ENCODE peak calls at places on chromosomes 5 and 9, in seven cellular contexts. R, G, K, N, D, Z and M are unnamed samples.

GRCh38 chr9:131477367-131477766 is 25.4 kb upstream of the POMT1 start:
- DNase-seq in R (peak; percentile 57), G (no peak), K (no peak), N (no peak), D (no peak), Z (no peak), M (no peak)

GRCh38 chr5:79069488-79070001 is at the start of the genes BHMT2 and DMGDH:
- DNase-seq in R (peak; percentile 52), G (peak; percentile 47), K (no peak), N (no peak), D (peak; percentile 48), Z (peak; percentile 9), M (no peak)

GRCh38 chr5:2184024-2184362 is 301.3 kb upstream of the IRX4 start:
- DNase-seq in R (no peak), G (no peak), K (no peak), N (no peak), D (no peak), Z (no peak), M (no peak)

GRCh38 chr5:135106610-135107009 is 72.6 kb upstream of the PITX1 start:
- DNase-seq in R (no peak), G (peak; percentile 19), K (no peak), N (peak; percentile 78), D (no peak), Z (peak; percentile 64), M (no peak)

GRCh38 chr5:141260458-141261237 is 15.5 kb downstream of the PCDHB15 start:
- DNase-seq in R (no peak), G (peak; percentile 11), K (no peak), N (peak; percentile 23), D (no peak), Z (peak; percentile 2), M (no peak)

GRCh38 chr5:113212244-113212920 is 222.4 kb downstream of the TSSK1B start:
- DNase-seq in R (no peak), G (no peak), K (no peak), N (peak; percentile 68), D (peak; percentile 43), Z (peak; percentile 73), M (no peak)

GRCh38 chr5:1363581-1363980 is 18.7 kb upstream of the CLPTM1L start:
- DNase-seq in R (no peak), G (no peak), K (no peak), N (no peak), D (no peak), Z (no peak), M (no peak)

GRCh38 chr5:109682383-109682782 is 7.3 kb upstream of the MAN2A1 start:
- DNase-seq in R (no peak), G (no peak), K (no peak), N (no peak), D (no peak), Z (peak; percentile 19), M (no peak)

GRCh38 chr5:139543423-139543991 is 17.6 kb upstream of the UBE2D2 start:
- DNase-seq in R (peak; percentile 88), G (no peak), K (no peak), N (no peak), D (peak; percentile 78), Z (peak; percentile 5), M (no peak)

GRCh38 chr5:66969963-66970362 is 226.6 kb downstream of the CD180 start:
- DNase-seq in R (no peak), G (no peak), K (no peak), N (no peak), D (peak; percentile 20), Z (no peak), M (no peak)

GRCh38 chr9:120395374-120395773 is 184.6 kb downstream of the CDK5RAP2 start:
- DNase-seq in R (no peak), G (peak; percentile 78), K (no peak), N (no peak), D (no peak), Z (no peak), M (no peak)

DNA sequence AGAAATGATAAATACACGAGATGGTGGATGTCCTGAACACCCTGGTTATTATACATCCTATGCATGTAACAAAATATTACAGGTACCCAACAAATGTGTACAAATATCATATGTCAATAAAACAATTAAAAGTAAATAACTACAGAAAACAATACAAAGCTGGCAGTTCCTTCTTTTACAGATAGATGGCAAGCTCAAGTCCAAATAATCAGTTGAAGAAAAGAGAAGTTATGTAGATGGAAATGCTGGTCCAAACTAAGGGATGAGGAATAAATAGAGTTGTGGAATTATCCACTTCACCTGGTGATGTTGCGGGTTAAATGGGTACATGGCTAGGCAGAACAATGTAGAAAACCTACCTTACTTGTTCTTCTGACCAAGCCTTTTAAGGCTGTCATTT is 79.4 kb downstream of the PALM2AKAP2 start:
- DNase-seq in R (no peak), G (no peak), K (no peak), N (no peak), D (no peak), Z (no peak), M (no peak)
- TF ChIP-seq CTCF in R (no peak), G (peak; percentile 14), K (peak; percentile 42), N (no peak), D (peak; percentile 31), Z (peak; percentile 30), M (peak; percentile 28)

GRCh38 chr5:75584641-75585040 is 26.6 kb upstream of the ANKDD1B start:
- DNase-seq in R (no peak), G (no peak), K (no peak), N (peak; percentile 9), D (no peak), Z (no peak), M (no peak)
- TF ChIP-seq CTCF in R (no peak), G (no peak), K (peak; percentile 27), N (peak; percentile 24), D (no peak), Z (peak; percentile 28), M (no peak)

GRCh38 chr9:132990781-132991180 is 12.3 kb downstream of the GFI1B start:
- DNase-seq in R (no peak), G (no peak), K (no peak), N (no peak), D (no peak), Z (no peak), M (no peak)

GRCh38 chr9:132988244-132989013 is 9.9 kb downstream of the GFI1B start:
- DNase-seq in R (no peak), G (no peak), K (no peak), N (no peak), D (no peak), Z (no peak), M (no peak)

GRCh38 chr9:132989014-132989310 is 10.5 kb downstream of the GFI1B start:
- DNase-seq in R (no peak), G (no peak), K (no peak), N (no peak), D (no peak), Z (no peak), M (no peak)

GRCh38 chr9:132991351-132992300 is 13.1 kb downstream of the GFI1B start:
- DNase-seq in R (no peak), G (peak; percentile 95), K (no peak), N (no peak), D (no peak), Z (no peak), M (no peak)

GRCh38 chr9:132989414-132989996 is 11.0 kb downstream of the GFI1B start:
- DNase-seq in R (no peak), G (no peak), K (no peak), N (no peak), D (no peak), Z (no peak), M (no peak)
- TF ChIP-seq CTCF in R (no peak), G (no peak), K (no peak), N (no peak), D (no peak), Z (no peak), M (no peak)

DNA sequence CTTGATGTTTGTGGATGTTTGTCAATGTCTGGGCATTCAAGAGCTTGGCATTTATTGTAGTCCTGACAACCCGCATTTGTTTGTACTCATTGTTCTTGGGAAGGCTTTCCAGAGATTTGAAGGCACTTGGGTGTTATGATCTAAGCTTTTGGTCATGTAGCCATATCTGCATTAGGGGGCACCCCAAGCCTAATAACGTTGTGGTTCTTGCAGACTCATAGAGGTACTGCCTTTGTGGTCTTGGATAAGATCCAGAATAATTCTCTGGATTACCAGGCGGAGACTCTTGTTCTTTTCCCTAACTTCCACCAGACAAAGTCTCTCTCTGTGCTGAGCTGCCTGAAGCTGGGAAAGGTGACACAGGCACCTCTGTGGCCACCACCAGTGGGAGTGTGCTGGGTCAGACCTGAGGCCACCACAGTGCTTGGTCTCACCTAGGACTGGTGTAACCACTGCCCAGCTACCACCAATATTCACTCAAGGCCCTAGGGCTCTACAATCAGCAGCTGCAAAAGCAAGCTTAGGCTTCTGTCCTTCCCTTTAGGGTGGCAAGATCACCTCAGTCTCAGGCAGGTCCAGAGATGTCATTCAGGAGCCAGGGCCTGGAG is 144.4 kb upstream of the TAS2R1 start:
- DNase-seq in R (no peak), G (no peak), K (no peak), N (peak; percentile 55), D (no peak), Z (peak; percentile 84), M (no peak)
- TF ChIP-seq CTCF in R (no peak), G (no peak), K (no peak), N (no peak), D (no peak), Z (peak; percentile 63), M (no peak)

GRCh38 chr9:124675261-124676158 is 95.6 kb downstream of the NR6A1 start:
- DNase-seq in R (no peak), G (peak; percentile 16), K (no peak), N (no peak), D (no peak), Z (no peak), M (no peak)
- TF ChIP-seq CTCF in R (no peak), G (no peak), K (no peak), N (no peak), D (no peak), Z (no peak), M (no peak)

GRCh38 chr5:143499480-143500114 is 96.1 kb upstream of the NR3C1 start:
- DNase-seq in R (no peak), G (peak; percentile 8), K (peak; percentile 2), N (no peak), D (no peak), Z (no peak), M (no peak)
- TF ChIP-seq CTCF in R (no peak), G (no peak), K (peak; percentile 17), N (no peak), D (no peak), Z (no peak), M (peak; percentile 11)

GRCh38 chr5:159990506-159990905 is 18.4 kb upstream of the TTC1 start:
- DNase-seq in R (no peak), G (no peak), K (no peak), N (peak; percentile 35), D (no peak), Z (no peak), M (no peak)
- TF ChIP-seq CTCF in R (no peak), G (no peak), K (no peak), N (peak; percentile 34), D (no peak), Z (peak; percentile 31), M (no peak)

DNA sequence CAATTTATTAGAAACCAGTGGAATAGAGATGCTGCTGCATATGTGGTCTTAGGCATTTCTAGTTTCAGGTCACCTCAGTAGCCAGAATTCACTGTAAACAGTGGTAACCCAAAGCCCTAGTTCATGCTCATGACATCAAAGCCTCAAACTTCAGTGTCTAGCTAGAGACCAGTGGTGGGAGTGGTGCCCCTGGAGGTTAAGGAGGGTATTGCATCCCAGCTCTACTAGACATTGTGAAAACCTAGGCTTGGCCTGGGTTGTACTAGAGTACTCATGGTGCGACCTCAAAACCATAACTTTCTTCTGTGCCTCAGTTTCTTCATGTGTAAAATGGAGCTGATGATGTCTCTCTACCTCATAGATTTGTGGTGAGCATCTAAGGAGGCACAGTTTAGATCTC is 18.8 kb downstream of the COL5A1 start:
- DNase-seq in R (no peak), G (peak; percentile 39), K (peak; percentile 22), N (no peak), D (no peak), Z (no peak), M (no peak)
- TF ChIP-seq CTCF in R (no peak), G (peak; percentile 46), K (peak; percentile 81), N (peak; percentile 55), D (peak; percentile 31), Z (peak; percentile 49), M (peak; percentile 71)